ENCODE peak calls at places on chromosome 9, in four cellular contexts. W is endothelial cell, M is choroid plexus epithelial cell, E is cardiac fibroblast. U is an unnamed sample.

GRCh38 chr9:127557998-127558546 is 54.0 kb upstream of the STXBP1 start:
- DNase-seq in W (no peak), M (no peak), E (no peak), U (no peak)

GRCh38 chr9:109499631-109500120 is 1.6 kb upstream of the PTPN3 start:
- DNase-seq in W (peak), M (peak), E (peak), U (no peak)

GRCh38 chr9:132169672-132170392 is 8.0 kb downstream of the NTNG2 start:
- DNase-seq in W (peak), M (peak), E (peak), U (no peak)

GRCh38 chr9:131885144-131885609 is 145.3 kb upstream of the RAPGEF1 start:
- DNase-seq in W (no peak), M (no peak), E (peak), U (no peak)

GRCh38 chr9:92115977-92116285 is 718 bp upstream of the SPTLC1 start:
- DNase-seq in W (no peak), M (no peak), E (no peak), U (no peak)

GRCh38 chr9:26955222-26955903 is 849 bp upstream of the IFT74 start:
- DNase-seq in W (no peak), M (no peak), E (peak), U (no peak)

GRCh38 chr9:89535461-89535860 is 37.5 kb upstream of the SEMA4D start:
- DNase-seq in W (no peak), M (no peak), E (no peak), U (no peak)

GRCh38 chr9:134889386-134890214 is 9.0 kb downstream of the FCN2 start:
- DNase-seq in W (no peak), M (no peak), E (no peak), U (no peak)

GRCh38 chr9:137325791-137326190 is 23.7 kb upstream of the NRARP start:
- DNase-seq in W (no peak), M (no peak), E (no peak), U (no peak)

GRCh38 chr9:76181020-76181641 is 213.1 kb downstream of the RFK start:
- DNase-seq in W (no peak), M (peak), E (peak), U (peak)

GRCh38 chr9:127035948-127036347 is 86.5 kb downstream of the ANGPTL2 start:
- DNase-seq in W (no peak), M (peak), E (peak), U (no peak)

GRCh38 chr9:130500340-130500771 is 55.6 kb downstream of the ASS1 start:
- DNase-seq in W (no peak), M (no peak), E (no peak), U (no peak)

GRCh38 chr9:125950880-125951471 is 203.8 kb downstream of the PBX3 start:
- DNase-seq in W (no peak), M (no peak), E (no peak), U (no peak)

GRCh38 chr9:127528407-127529251 is 77.3 kb downstream of the LRSAM1 start:
- DNase-seq in W (peak), M (peak), E (no peak), U (no peak)

GRCh38 chr9:134442486-134443168 is 116.4 kb downstream of the RXRA start:
- DNase-seq in W (no peak), M (peak), E (peak), U (no peak)

GRCh38 chr9:21521448-21521847 is 39.3 kb upstream of the IFNE start:
- DNase-seq in W (no peak), M (no peak), E (no peak), U (no peak)

GRCh38 chr9:34650816-34651215 is 1.2 kb upstream of the IL11RA start:
- DNase-seq in W (no peak), M (peak), E (peak), U (no peak)

GRCh38 chr9:80797427-80797825 is 891.9 kb downstream of the TLE1 start:
- DNase-seq in W (no peak), M (no peak), E (no peak), U (no peak)

GRCh38 chr9:111630182-111631070 is 708 bp upstream of the DNAJC25 start:
- DNase-seq in W (no peak), M (no peak), E (no peak), U (no peak)

GRCh38 chr9:82302968-82303655 is 314.5 kb downstream of the SPATA31D1 start:
- DNase-seq in W (no peak), M (no peak), E (no peak), U (no peak)

GRCh38 chr9:136764301-136764891 is at the start of gene LCN15:
- DNase-seq in W (no peak), M (no peak), E (no peak), U (no peak)

GRCh38 chr9:134165357-134166315 is 1.3 kb upstream of the RNU6ATAC start:
- DNase-seq in W (no peak), M (peak), E (peak), U (no peak)

GRCh38 chr9:95757026-95757425 is 118.5 kb upstream of the ERCC6L2 start:
- DNase-seq in W (no peak), M (peak), E (peak), U (peak)

GRCh38 chr9:77440057-77440456 is 208.1 kb downstream of the GNA14 start:
- DNase-seq in W (no peak), M (peak), E (no peak), U (no peak)

GRCh38 chr9:84379740-84380139 is 39.2 kb upstream of the SLC28A3 start:
- DNase-seq in W (no peak), M (peak), E (no peak), U (no peak)

GRCh38 chr9:114028646-114029045 is 49.5 kb downstream of the AMBP start:
- DNase-seq in W (no peak), M (no peak), E (no peak), U (no peak)

GRCh38 chr9:4894076-4894475 is 91.0 kb upstream of the JAK2 start:
- DNase-seq in W (no peak), M (peak), E (peak), U (peak)

GRCh38 chr9:127285957-127286356 is 21.4 kb downstream of the GARNL3 start:
- DNase-seq in W (no peak), M (peak), E (no peak), U (no peak)

GRCh38 chr9:214488-215448 is at the start of gene DOCK8:
- DNase-seq in W (peak), M (peak), E (peak), U (no peak)

GRCh38 chr9:123063172-123063508 is 29.7 kb downstream of the GPR21 start:
- DNase-seq in W (no peak), M (peak), E (peak), U (peak)

GRCh38 chr9:116959775-116960174 is 272.7 kb downstream of the TRIM32 start:
- DNase-seq in W (no peak), M (no peak), E (no peak), U (no peak)

GRCh38 chr9:104074876-104075275 is 19.2 kb upstream of the SMC2 start:
- DNase-seq in W (no peak), M (peak), E (peak), U (peak)

GRCh38 chr9:2791246-2791645 is 52.6 kb downstream of the PUM3 start:
- DNase-seq in W (no peak), M (no peak), E (no peak), U (no peak)
- TF ChIP-seq CTCF in W (no peak), M (no peak), E (no peak), U (no peak)

GRCh38 chr9:33167084-33167948 is at the start of gene B4GALT1:
- DNase-seq in W (peak), M (peak), E (peak), U (no peak)
- TF ChIP-seq CTCF in W (no peak), M (no peak), E (no peak), U (no peak)

GRCh38 chr9:121618504-121618903 is 32.9 kb upstream of the DAB2IP start:
- DNase-seq in W (no peak), M (no peak), E (no peak), U (no peak)

GRCh38 chr9:121622842-121623203 is 28.6 kb upstream of the DAB2IP start:
- DNase-seq in W (no peak), M (no peak), E (no peak), U (no peak)

GRCh38 chr9:121619566-121619965 is 31.9 kb upstream of the DAB2IP start:
- DNase-seq in W (no peak), M (no peak), E (no peak), U (no peak)

GRCh38 chr9:121619989-121620673 is 31.3 kb upstream of the DAB2IP start:
- DNase-seq in W (no peak), M (no peak), E (no peak), U (no peak)

GRCh38 chr9:121620777-121621437 is 30.5 kb upstream of the DAB2IP start:
- DNase-seq in W (peak), M (peak), E (no peak), U (no peak)
- TF ChIP-seq CTCF in W (peak), M (peak), E (peak), U (peak)

GRCh38 chr9:129176786-129177442 is 1.1 kb downstream of the IER5L start:
- DNase-seq in W (peak), M (peak), E (peak), U (no peak)

GRCh38 chr9:129178579-129178909 is 483 bp upstream of the IER5L start:
- DNase-seq in W (no peak), M (no peak), E (no peak), U (no peak)

GRCh38 chr9:129177443-129177790 is 644 bp downstream of the IER5L start:
- DNase-seq in W (peak), M (no peak), E (no peak), U (no peak)

GRCh38 chr9:129178983-129179382 is 922 bp upstream of the IER5L start:
- DNase-seq in W (peak), M (no peak), E (no peak), U (no peak)

DNA sequence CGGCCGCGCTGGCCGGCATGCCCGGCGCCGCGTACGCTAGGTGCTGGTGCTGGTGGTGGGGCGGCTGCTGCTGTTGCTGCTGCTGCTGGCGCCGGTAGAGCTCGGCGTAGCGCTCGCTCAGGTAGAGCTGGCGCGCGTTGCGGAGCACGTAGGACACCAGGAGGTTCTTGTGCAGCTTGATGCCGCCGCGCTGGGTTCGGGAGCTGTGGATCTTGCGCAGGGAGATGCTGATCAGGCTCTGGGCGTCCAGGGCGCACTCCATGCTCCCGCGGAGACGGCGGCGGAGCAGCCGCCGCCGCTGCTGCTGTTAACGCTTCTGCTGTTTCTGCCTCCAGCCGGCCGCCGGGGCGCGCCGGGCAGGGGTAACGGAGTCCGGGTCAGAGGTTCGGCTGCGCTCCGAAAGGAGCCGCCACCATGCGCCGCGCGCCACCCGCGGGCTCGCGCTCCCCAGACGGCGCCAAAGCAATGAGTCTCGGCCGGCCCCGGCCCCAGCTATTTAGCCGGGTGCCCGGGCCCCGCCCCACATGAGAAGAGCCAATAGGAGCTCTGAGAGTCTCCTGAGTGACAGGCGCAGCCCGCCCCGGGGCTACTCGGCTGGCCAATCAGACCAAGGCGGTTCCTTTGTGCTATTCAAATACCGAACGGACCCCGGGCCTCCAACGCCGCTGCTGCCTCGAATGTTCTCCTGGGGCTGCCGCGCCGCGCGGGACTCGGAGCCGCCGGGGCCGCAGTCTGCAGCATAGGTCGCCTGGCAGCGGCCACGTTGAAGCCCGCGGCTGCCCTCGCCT is at the start of gene IER5L:
- DNase-seq in W (peak), M (peak), E (peak), U (no peak)
- TF ChIP-seq CTCF in W (no peak), M (peak), E (no peak), U (no peak)